ENCODE peak calls at places on chromosomes 7 and 10, in four cellular contexts. B, J, N and V are unnamed samples. For H3K4me1, the result is how much of the 10 kb centered on the place peaks cover.

GRCh38 chr10:29642996-29643395 is 8.2 kb upstream of the SVIL start:
- DNase-seq in B (no peak), J (no peak), N (no peak), V (no peak)

GRCh38 chr7:126488043-126488442 is 764.7 kb downstream of the GRM8 start:
- DNase-seq in N (no peak), B (no peak), J (no peak), V (no peak)

GRCh38 chr10:76333801-76334200 is 902.4 kb downstream of the LRMDA start:
- DNase-seq in J (no peak), N (no peak), B (no peak), V (no peak)

GRCh38 chr7:4113271-4113670 is 568.8 kb upstream of the FOXK1 start:
- DNase-seq in J (no peak), B (no peak), N (no peak), V (peak)

GRCh38 chr7:159145544-159145891 is 851 bp upstream of the VIPR2 start:
- DNase-seq in B (peak), J (no peak), N (no peak), V (no peak)

GRCh38 chr10:6542999-6543430 is 37.1 kb downstream of the PRKCQ start:
- DNase-seq in B (no peak), J (no peak), N (peak), V (no peak)

GRCh38 chr7:50621206-50621605 is 56.0 kb upstream of the DDC start:
- DNase-seq in B (no peak), J (no peak), N (no peak), V (no peak)

GRCh38 chr7:143492043-143492471 is 14.4 kb downstream of the TAS2R41 start:
- DNase-seq in N (no peak), B (no peak), J (no peak), V (peak)

GRCh38 chr7:16915405-16915804 is 33.6 kb upstream of the AGR3 start:
- DNase-seq in N (no peak), J (peak), B (no peak), V (peak)

GRCh38 chr7:50793947-50794570 is 11.4 kb upstream of the GRB10 start:
- DNase-seq in B (no peak), N (no peak), J (no peak), V (no peak)

GRCh38 chr10:100009283-100009792 is 409 bp downstream of the DNMBP start:
- DNase-seq in N (no peak), J (no peak), B (no peak), V (no peak)

GRCh38 chr7:41688012-41688625 is 14.8 kb downstream of the INHBA start:
- DNase-seq in N (no peak), B (no peak), J (no peak), V (peak)

GRCh38 chr10:71795248-71795647 is 21.9 kb upstream of the VSIR start:
- DNase-seq in B (no peak), N (peak), J (peak), V (no peak)

GRCh38 chr7:64312826-64313225 is 935 bp upstream of the ZNF736 start:
- DNase-seq in N (no peak), B (no peak), J (no peak), V (no peak)

GRCh38 chr7:64308019-64308275 is 5.8 kb upstream of the ZNF736 start:
- DNase-seq in N (no peak), J (no peak), B (no peak), V (no peak)

GRCh38 chr7:64310426-64310825 is 3.3 kb upstream of the ZNF736 start:
- DNase-seq in B (no peak), J (no peak), N (no peak), V (no peak)

DNA sequence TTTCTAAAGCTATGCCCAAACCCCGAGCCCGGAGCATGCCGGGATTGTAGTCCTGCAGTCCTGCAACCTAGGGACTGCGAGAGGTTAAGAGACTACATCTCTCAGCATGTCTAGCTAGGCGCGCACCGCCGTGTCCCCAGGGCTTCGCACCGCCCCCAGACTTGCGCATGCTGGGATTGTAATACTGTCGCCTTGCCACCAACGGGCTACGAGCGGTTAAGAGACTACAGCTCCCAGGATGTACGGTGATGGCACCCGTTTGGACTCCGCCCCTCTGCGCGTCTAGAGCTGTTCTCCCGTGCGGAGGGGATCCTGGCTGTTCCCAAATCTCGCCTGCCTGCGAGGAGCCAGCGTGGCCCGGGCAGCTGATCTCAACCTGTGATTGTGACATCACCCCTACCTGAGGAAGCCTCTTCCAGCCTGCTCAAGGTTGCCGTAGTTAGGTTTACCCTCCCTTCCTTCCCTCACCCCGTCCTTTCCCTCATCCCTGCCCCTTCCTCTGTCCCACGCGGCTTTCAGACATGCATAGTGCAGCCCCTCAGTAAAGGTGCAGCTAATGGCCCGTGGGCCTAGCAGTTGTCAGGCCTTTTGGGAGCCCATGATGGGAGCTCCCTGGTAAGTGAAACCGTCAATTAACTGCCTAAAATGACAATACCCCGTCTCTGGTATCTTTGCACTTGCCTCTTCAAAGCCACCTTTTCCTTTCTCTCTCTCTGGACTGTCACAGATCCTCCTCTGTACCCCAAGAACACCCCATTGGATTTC is 6.3 kb upstream of the ZNF736 start:
- DNase-seq in J (peak), N (peak), B (peak), V (peak)
- TF ChIP-seq CTCF in J (no peak), N (no peak), B (peak), V (no peak)

GRCh38 chr10:95278061-95278988 is 12.5 kb downstream of the PDLIM1 start:
- DNase-seq in B (no peak), N (peak), J (no peak), V (no peak)
- H3K4me1 ChIP-seq in B (half or more), N (under half), J (under half), V (half or more)

DNA sequence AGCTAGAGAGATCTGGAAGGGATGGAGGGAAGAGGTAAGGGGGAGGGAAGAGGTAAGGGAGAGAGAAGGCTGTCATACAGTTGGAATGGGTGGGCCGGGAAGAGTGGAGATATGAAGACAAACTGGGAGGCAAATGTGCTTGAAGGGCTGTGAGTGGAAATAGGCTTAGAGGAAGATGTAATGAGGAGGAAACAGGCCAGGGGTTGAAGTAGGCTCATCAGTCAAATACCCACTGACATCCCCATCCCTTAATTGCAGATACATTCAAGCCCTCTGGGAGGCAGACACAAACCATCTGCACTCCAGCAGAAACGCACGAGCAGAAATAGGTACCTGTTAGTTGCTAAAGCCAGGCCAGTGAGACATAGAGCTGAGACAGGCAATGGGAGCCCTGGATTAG is 2.1 kb downstream of the SYNPO2L start:
- DNase-seq in J (no peak), N (peak), B (no peak), V (no peak)
- TF ChIP-seq CTCF in J (peak), N (peak), B (no peak), V (peak)

GRCh38 chr10:109892087-109892486 is 31.2 kb downstream of the XPNPEP1 start:
- DNase-seq in N (no peak), B (no peak), J (no peak), V (no peak)
- H3K4me1 ChIP-seq in N (under half), B (under half), J (under half), V (under half)

GRCh38 chr10:1241322-1241890 is 185.2 kb downstream of the WDR37 start:
- DNase-seq in N (no peak), J (no peak), B (no peak), V (no peak)

GRCh38 chr10:1242975-1243374 is 186.8 kb downstream of the WDR37 start:
- DNase-seq in N (no peak), B (peak), J (no peak), V (no peak)

GRCh38 chr10:1244493-1244892 is 188.3 kb downstream of the WDR37 start:
- DNase-seq in N (no peak), J (no peak), B (no peak), V (no peak)

GRCh38 chr10:1241973-1242935 is 186.1 kb downstream of the WDR37 start:
- DNase-seq in J (no peak), B (peak), N (no peak), V (no peak)

GRCh38 chr10:1243486-1244182 is 187.4 kb downstream of the WDR37 start:
- DNase-seq in N (peak), J (no peak), B (peak), V (no peak)
- TF ChIP-seq CTCF in N (peak), J (no peak), B (no peak), V (no peak)

GRCh38 chr10:96586419-96587254 is at the start of gene TM9SF3:
- DNase-seq in B (peak), N (peak), J (peak), V (peak)
- H3K4me1 ChIP-seq in B (under half), N (under half), J (under half), V (under half)

GRCh38 chr7:128845475-128845874 is 15.3 kb downstream of the FLNC start:
- DNase-seq in B (no peak), J (no peak), N (no peak), V (no peak)
- TF ChIP-seq CTCF in B (no peak), J (no peak), N (no peak), V (no peak)

GRCh38 chr10:79097021-79097695 is 28.4 kb downstream of the ZMIZ1 start:
- DNase-seq in J (no peak), B (no peak), N (no peak), V (no peak)
- H3K4me1 ChIP-seq in J (under half), B (half or more), N (under half), V (under half)

DNA sequence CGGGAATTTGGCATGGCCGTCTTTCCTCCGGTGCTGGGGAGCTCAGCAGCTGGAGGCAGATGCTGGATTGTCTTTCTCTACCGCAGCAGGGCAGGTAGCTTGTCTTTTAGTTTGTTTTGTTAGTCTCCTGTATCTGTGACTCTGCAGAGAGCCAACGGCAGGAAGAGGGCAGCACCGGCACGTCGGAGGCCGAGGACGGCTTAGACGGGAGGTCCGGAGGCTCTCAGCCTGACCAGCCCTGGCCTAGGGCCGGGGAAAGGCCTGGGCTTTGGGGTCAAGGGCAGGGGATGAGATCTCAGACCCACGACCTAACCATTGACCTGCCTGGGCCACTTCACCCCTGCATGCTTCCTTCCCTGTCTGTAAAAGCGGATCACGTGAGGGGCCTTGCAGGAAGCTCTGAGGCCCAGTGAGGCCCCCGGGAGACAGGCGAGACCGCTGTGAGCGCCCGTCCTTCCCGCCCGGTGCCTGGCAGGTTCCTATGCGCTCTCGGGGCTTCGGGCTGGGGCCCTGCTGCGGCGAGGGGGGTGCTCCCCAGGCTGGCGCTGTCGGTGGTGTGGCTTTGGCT is 72.7 kb downstream of the LHPP start:
- DNase-seq in B (peak), J (peak), N (peak), V (no peak)
- TF ChIP-seq CTCF in B (peak), J (no peak), N (peak), V (no peak)

GRCh38 chr7:142153400-142153799 is 41.9 kb downstream of the MGAM2 start:
- DNase-seq in J (peak), B (no peak), N (no peak), V (no peak)

GRCh38 chr7:142158741-142159496 is 47.4 kb downstream of the MGAM2 start:
- DNase-seq in N (no peak), B (no peak), J (no peak), V (peak)
- H3K4me1 ChIP-seq in N (under half), B (under half), J (under half), V (under half)